ENCODE peak calls at places on chromosomes 12 and 14, in nine cellular contexts. I is IMR-90; N is stomach; V is AG04450; H is left lung; R is GM12865; U is GM23338; K is PC-3; X is CD4-positive, alpha-beta T cell. P is an unnamed sample.

GRCh38 chr14:70707138-70708038 is 65.7 kb downstream of the TTC9 start:
- DNase-seq in I (peak; percentile 41), N (no peak), V (no peak), H (peak; percentile 52), R (peak; percentile 88), U (peak; percentile 30), K (peak; percentile 88), X (no peak), P (peak; percentile 57)

GRCh38 chr12:130832561-130833209 is 6.4 kb downstream of the STX2 start:
- DNase-seq in I (peak; percentile 78), N (no peak), V (no peak), H (peak; percentile 47), R (no peak), U (no peak), K (peak; percentile 51), X (no peak), P (no peak)

GRCh38 chr12:54395545-54395944 is 11.0 kb upstream of the ZNF385A start:
- DNase-seq in I (no peak), N (no peak), V (no peak), H (peak; percentile 22), R (no peak), U (no peak), K (no peak), X (no peak), P (no peak)

GRCh38 chr12:6612247-6612646 is 5.1 kb upstream of the CHD4 start:
- DNase-seq in I (no peak), N (no peak), V (no peak), H (no peak), R (no peak), U (no peak), K (no peak), X (no peak), P (no peak)

GRCh38 chr12:51401486-51401885 is 10.3 kb upstream of the GALNT6 start:
- DNase-seq in I (no peak), N (no peak), V (no peak), H (no peak), R (no peak), U (no peak), K (no peak), X (no peak), P (no peak)

GRCh38 chr12:94643585-94643984 is 6.8 kb downstream of the TMCC3 start:
- DNase-seq in I (no peak), N (no peak), V (no peak), H (peak; percentile 43), R (no peak), U (no peak), K (peak; percentile 6), X (no peak), P (no peak)

GRCh38 chr14:21308479-21309237 is 28.8 kb downstream of the RPGRIP1 start:
- DNase-seq in I (peak; percentile 23), N (peak; percentile 89), V (no peak), H (peak; percentile 85), R (peak; percentile 94), U (peak; percentile 99), K (peak; percentile 81), X (peak; percentile 64), P (peak; percentile 84)

GRCh38 chr14:71247106-71247505 is 339.8 kb downstream of the PCNX1 start:
- DNase-seq in I (peak; percentile 51), N (no peak), V (no peak), H (no peak), R (no peak), U (no peak), K (no peak), X (no peak), P (no peak)

GRCh38 chr12:54033980-54034783 is 1.3 kb downstream of the HOXC5 start:
- DNase-seq in I (no peak), N (no peak), V (no peak), H (no peak), R (no peak), U (peak; percentile 58), K (no peak), X (no peak), P (no peak)

GRCh38 chr14:94663965-94664704 is 51.9 kb downstream of the SERPINA3 start:
- DNase-seq in I (no peak), N (no peak), V (no peak), H (no peak), R (no peak), U (no peak), K (no peak), X (no peak), P (no peak)

GRCh38 chr12:50985322-50985721 is 33.0 kb downstream of the HIGD1C start:
- DNase-seq in I (peak; percentile 74), N (no peak), V (no peak), H (no peak), R (no peak), U (no peak), K (peak; percentile 19), X (no peak), P (no peak)

GRCh38 chr14:105700622-105701288 is 174.4 kb downstream of the TMEM121 start:
- DNase-seq in I (no peak), N (no peak), V (no peak), H (no peak), R (peak; percentile 95), U (no peak), K (peak; percentile 40), X (no peak), P (peak; percentile 85)

DNA sequence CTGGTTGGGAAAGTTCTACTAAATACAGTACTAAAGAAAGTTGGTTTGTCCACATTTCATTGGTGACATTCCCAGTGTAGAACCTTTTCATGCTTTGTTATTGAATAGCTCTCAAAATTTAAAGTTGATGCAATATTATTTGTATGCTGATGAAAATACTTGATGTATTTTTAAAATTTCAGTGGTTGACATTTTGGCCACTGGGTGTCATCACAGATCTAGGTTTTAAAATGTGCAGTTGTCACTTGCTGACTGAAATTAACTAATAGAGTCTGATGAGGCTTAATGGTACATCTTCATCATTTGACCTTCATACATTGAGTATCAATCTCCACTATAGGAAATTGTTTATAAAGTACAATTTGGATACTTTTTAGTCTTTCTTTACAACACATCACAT is 37.1 kb downstream of the CMAS start:
- DNase-seq in I (peak; percentile 35), N (no peak), V (no peak), H (no peak), R (peak; percentile 34), U (peak; percentile 32), K (peak; percentile 46), X (peak; percentile 8), P (no peak)
- TF ChIP-seq CTCF in I (peak; percentile 64), N (peak; percentile 19), V (peak; percentile 41), H (peak; percentile 18), R (no peak), U (peak; percentile 60), K (peak; percentile 62), X (peak; percentile 70), P (peak; percentile 29)

GRCh38 chr14:91313154-91313850 is 68.8 kb upstream of the GPR68 start:
- DNase-seq in I (no peak), N (no peak), V (no peak), H (no peak), R (no peak), U (no peak), K (no peak), X (no peak), P (no peak)

GRCh38 chr14:91316761-91317160 is 72.3 kb upstream of the GPR68 start:
- DNase-seq in I (no peak), N (no peak), V (no peak), H (no peak), R (no peak), U (no peak), K (no peak), X (no peak), P (no peak)

GRCh38 chr14:91313852-91314251 is 69.3 kb upstream of the GPR68 start:
- DNase-seq in I (no peak), N (no peak), V (no peak), H (no peak), R (no peak), U (no peak), K (no peak), X (no peak), P (no peak)

GRCh38 chr14:91317381-91318313 is 73.1 kb upstream of the GPR68 start:
- DNase-seq in I (no peak), N (peak; percentile 83), V (no peak), H (peak; percentile 80), R (peak; percentile 71), U (no peak), K (peak; percentile 20), X (peak; percentile 86), P (peak; percentile 65)

DNA sequence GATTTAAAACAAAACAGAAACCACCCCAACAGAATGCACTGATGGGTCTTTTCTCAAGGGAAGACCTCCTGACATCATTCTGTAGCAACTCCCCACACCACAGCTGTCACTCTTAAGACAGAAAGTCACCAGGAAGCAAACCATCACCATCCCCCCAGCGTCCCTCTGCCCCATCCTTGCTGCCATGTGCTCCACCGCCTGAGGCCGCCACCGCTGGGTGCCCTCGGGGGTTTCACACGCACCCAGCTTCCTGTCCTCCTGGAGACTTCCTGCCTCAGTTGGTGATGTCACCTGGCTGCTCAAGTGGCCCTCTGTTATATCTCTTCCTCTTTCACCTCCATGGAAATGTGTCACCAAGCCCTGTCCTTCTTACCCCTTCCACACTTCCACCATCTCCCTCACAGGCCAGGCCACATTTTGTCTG is 71.4 kb upstream of the GPR68 start:
- DNase-seq in I (no peak), N (peak; percentile 46), V (no peak), H (no peak), R (peak; percentile 96), U (no peak), K (no peak), X (peak; percentile 75), P (peak; percentile 95)
- TF ChIP-seq CTCF in I (no peak), N (no peak), V (no peak), H (no peak), R (peak; percentile 37), U (no peak), K (no peak), X (peak; percentile 17), P (peak; percentile 54)

GRCh38 chr14:99327458-99328250 is 55.7 kb upstream of the BCL11B start:
- DNase-seq in I (no peak), N (no peak), V (no peak), H (no peak), R (no peak), U (peak; percentile 46), K (no peak), X (no peak), P (no peak)

GRCh38 chr14:99326041-99326710 is 54.2 kb upstream of the BCL11B start:
- DNase-seq in I (no peak), N (no peak), V (no peak), H (no peak), R (no peak), U (no peak), K (no peak), X (no peak), P (no peak)

GRCh38 chr14:99325591-99325990 is 53.6 kb upstream of the BCL11B start:
- DNase-seq in I (no peak), N (no peak), V (no peak), H (no peak), R (no peak), U (no peak), K (no peak), X (no peak), P (no peak)

GRCh38 chr14:99325016-99325415 is 53.0 kb upstream of the BCL11B start:
- DNase-seq in I (no peak), N (no peak), V (no peak), H (no peak), R (no peak), U (no peak), K (no peak), X (no peak), P (no peak)

GRCh38 chr14:99327050-99327449 is 55.1 kb upstream of the BCL11B start:
- DNase-seq in I (no peak), N (no peak), V (no peak), H (no peak), R (no peak), U (no peak), K (no peak), X (no peak), P (no peak)
- TF ChIP-seq CTCF in I (peak; percentile 6), N (no peak), V (no peak), H (no peak), R (no peak), U (no peak), K (peak; percentile 34), X (no peak), P (peak; percentile 34)

GRCh38 chr14:69226736-69227135 is 33.2 kb upstream of the GALNT16 start:
- DNase-seq in I (no peak), N (no peak), V (no peak), H (no peak), R (no peak), U (no peak), K (no peak), X (no peak), P (no peak)
- TF ChIP-seq CTCF in I (no peak), N (no peak), V (no peak), H (no peak), R (no peak), U (no peak), K (no peak), X (no peak), P (no peak)